ENCODE peak calls at places on chromosomes 13 and 19, in four cellular contexts. Y, Q, V and W are unnamed samples.

GRCh38 chr19:51098366-51099069 is 9.7 kb downstream of the CTU1 start:
- DNase-seq in Y (no peak), Q (no peak), V (no peak), W (no peak)

GRCh38 chr19:16714702-16715294 is 4.8 kb upstream of the NWD1 start:
- DNase-seq in Y (peak), Q (peak), V (peak), W (peak)

GRCh38 chr13:31424130-31424729 is 224.5 kb downstream of the B3GLCT start:
- DNase-seq in Y (peak), Q (peak), V (peak), W (peak)

GRCh38 chr19:38095411-38096308 is 128.4 kb downstream of the DPF1 start:
- DNase-seq in Y (no peak), Q (peak), V (peak), W (peak)

GRCh38 chr13:37138169-37138568 is 32.7 kb upstream of the CSNK1A1L start:
- DNase-seq in Y (no peak), Q (no peak), V (no peak), W (peak)

GRCh38 chr13:49436890-49437289 is 7.0 kb downstream of the CAB39L start:
- DNase-seq in Y (no peak), Q (peak), V (peak), W (peak)

GRCh38 chr13:74586839-74587238 is 452.6 kb upstream of the KLF12 start:
- DNase-seq in Y (no peak), Q (no peak), V (no peak), W (no peak)

GRCh38 chr19:12838182-12838890 is at the start of gene MAST1:
- DNase-seq in Y (peak), Q (no peak), V (no peak), W (no peak)

GRCh38 chr13:23946900-23947299 is 49.6 kb upstream of the C1QTNF9B start:
- DNase-seq in Y (no peak), Q (no peak), V (no peak), W (no peak)

GRCh38 chr13:92135509-92135908 is 737.1 kb downstream of the GPC5 start:
- DNase-seq in Y (no peak), Q (no peak), V (no peak), W (no peak)

GRCh38 chr13:73230714-73231113 is 171.9 kb downstream of the KLF5 start:
- DNase-seq in Y (no peak), Q (no peak), V (no peak), W (peak)

GRCh38 chr13:84037937-84038464 is 155.7 kb upstream of the SLITRK1 start:
- DNase-seq in Y (no peak), Q (no peak), V (no peak), W (no peak)

GRCh38 chr19:51294977-51295375 is 16.5 kb upstream of the IGLON5 start:
- DNase-seq in Y (no peak), Q (no peak), V (no peak), W (no peak)

GRCh38 chr13:57627663-57628062 is 3.9 kb upstream of the PCDH17 start:
- DNase-seq in Y (no peak), Q (no peak), V (no peak), W (peak)

GRCh38 chr19:19537321-19538048 is 580 bp upstream of the CILP2 start:
- DNase-seq in Y (no peak), Q (no peak), V (no peak), W (no peak)

GRCh38 chr13:44273991-44274810 is 99.4 kb upstream of the SERP2 start:
- DNase-seq in Y (no peak), Q (no peak), V (no peak), W (peak)

GRCh38 chr13:51826606-51827005 is 18.4 kb downstream of the TMEM272 start:
- DNase-seq in Y (no peak), Q (no peak), V (no peak), W (peak)

GRCh38 chr13:100808848-100809247 is 134.3 kb upstream of the TMTC4 start:
- DNase-seq in Y (no peak), Q (no peak), V (no peak), W (no peak)

GRCh38 chr13:113976711-113977684 is 3.1 kb upstream of the C13orf46 start:
- DNase-seq in Y (peak), Q (no peak), V (no peak), W (peak)

GRCh38 chr13:97660488-97661086 is 226.6 kb downstream of the RAP2A start:
- DNase-seq in Y (no peak), Q (no peak), V (no peak), W (no peak)

GRCh38 chr13:37046062-37046461 is 13.4 kb downstream of the SUPT20H start:
- DNase-seq in Y (no peak), Q (no peak), V (no peak), W (no peak)

GRCh38 chr13:39531646-39532045 is 71.3 kb downstream of the LHFPL6 start:
- DNase-seq in Y (no peak), Q (no peak), V (no peak), W (peak)

GRCh38 chr13:22403144-22403543 is 732.3 kb downstream of the FGF9 start:
- DNase-seq in Y (no peak), Q (no peak), V (no peak), W (no peak)

GRCh38 chr13:37187611-37188010 is 82.1 kb upstream of the CSNK1A1L start:
- DNase-seq in Y (no peak), Q (no peak), V (no peak), W (no peak)

GRCh38 chr13:33229446-33230177 is 55.9 kb downstream of the STARD13 start:
- DNase-seq in Y (no peak), Q (no peak), V (peak), W (no peak)

GRCh38 chr19:31501427-31502195 is 152.4 kb upstream of the TSHZ3 start:
- DNase-seq in Y (no peak), Q (no peak), V (no peak), W (no peak)

GRCh38 chr13:42602910-42603309 is 29.0 kb downstream of the TNFSF11 start:
- DNase-seq in Y (no peak), Q (no peak), V (no peak), W (no peak)

GRCh38 chr13:102763745-102764144 is 9.8 kb downstream of the TEX30 start:
- DNase-seq in Y (no peak), Q (no peak), V (no peak), W (no peak)

GRCh38 chr13:77061362-77061761 is 34.4 kb upstream of the FBXL3 start:
- DNase-seq in Y (no peak), Q (no peak), V (no peak), W (no peak)

GRCh38 chr19:30645946-30646577 is 273.9 kb downstream of the ZNF536 start:
- DNase-seq in Y (no peak), Q (no peak), V (no peak), W (no peak)

GRCh38 chr19:52653161-52653560 is 15.0 kb upstream of the ZNF83 start:
- DNase-seq in Y (no peak), Q (no peak), V (no peak), W (peak)

GRCh38 chr13:85650613-85651012 is 148.6 kb downstream of the SLITRK6 start:
- DNase-seq in Y (no peak), Q (no peak), V (no peak), W (peak)

GRCh38 chr13:79874396-79875360 is 393.7 kb downstream of the NDFIP2 start:
- DNase-seq in Y (no peak), Q (no peak), V (no peak), W (peak)

GRCh38 chr19:51703655-51704515 is 10.8 kb downstream of the SPACA6 start:
- DNase-seq in Y (peak), Q (peak), V (peak), W (peak)

GRCh38 chr19:1905863-1906375 is 720 bp downstream of the ADAT3 start:
- DNase-seq in Y (no peak), Q (no peak), V (no peak), W (no peak)

GRCh38 chr19:51142119-51142518 is at the start of gene SIGLEC7:
- DNase-seq in Y (peak), Q (peak), V (no peak), W (no peak)

GRCh38 chr19:54882758-54883157 is 8.7 kb downstream of the FCAR start:
- DNase-seq in Y (no peak), Q (no peak), V (no peak), W (no peak)

GRCh38 chr19:10518444-10519361 is 1.5 kb upstream of the S1PR5 start:
- DNase-seq in Y (no peak), Q (no peak), V (no peak), W (no peak)

GRCh38 chr19:10519421-10519820 is 2.2 kb upstream of the S1PR5 start:
- DNase-seq in Y (no peak), Q (no peak), V (no peak), W (no peak)

GRCh38 chr19:10516671-10517286 is 468 bp downstream of the S1PR5 start:
- DNase-seq in Y (no peak), Q (no peak), V (no peak), W (peak)

GRCh38 chr19:10517361-10517759 is at the start of gene S1PR5:
- DNase-seq in Y (no peak), Q (no peak), V (no peak), W (no peak)

DNA sequence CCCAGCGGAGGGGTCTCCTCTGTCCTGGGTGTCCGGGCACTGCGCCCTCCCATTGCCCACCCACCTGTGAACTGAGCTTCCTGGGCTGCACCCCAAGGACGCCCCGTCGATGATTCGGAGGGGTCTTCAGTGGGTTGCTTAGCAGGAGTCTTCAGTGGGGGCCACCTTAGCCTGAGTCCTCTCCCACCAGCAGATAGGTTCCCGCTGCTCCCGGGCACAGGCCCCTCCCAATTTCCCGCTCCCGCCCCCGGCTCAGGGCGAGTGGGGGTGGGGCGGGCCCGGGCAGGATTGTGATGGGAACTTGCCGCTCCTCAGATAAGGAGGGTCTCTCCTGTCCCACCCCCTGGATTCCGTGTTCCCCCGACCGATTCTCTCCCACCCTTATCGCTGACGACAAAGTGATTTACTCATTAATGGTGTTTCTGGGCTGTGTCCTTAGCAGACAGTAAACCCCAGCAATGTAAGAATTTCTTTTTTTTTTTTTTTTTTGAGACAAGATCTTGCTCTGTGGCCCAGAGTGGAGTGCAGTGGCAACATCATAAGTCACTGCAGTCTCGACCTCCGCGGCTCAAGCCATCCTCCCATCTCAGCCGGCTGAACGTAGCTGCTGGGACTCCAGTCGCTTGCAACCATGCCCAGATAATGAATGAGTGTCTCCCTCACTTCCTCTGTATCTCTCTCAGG is 655 bp upstream of the S1PR5 start:
- DNase-seq in Y (no peak), Q (no peak), V (no peak), W (peak)
- H3K4me3 ChIP-seq in Y (no peak), Q (peak), V (peak), W (peak)

DNA sequence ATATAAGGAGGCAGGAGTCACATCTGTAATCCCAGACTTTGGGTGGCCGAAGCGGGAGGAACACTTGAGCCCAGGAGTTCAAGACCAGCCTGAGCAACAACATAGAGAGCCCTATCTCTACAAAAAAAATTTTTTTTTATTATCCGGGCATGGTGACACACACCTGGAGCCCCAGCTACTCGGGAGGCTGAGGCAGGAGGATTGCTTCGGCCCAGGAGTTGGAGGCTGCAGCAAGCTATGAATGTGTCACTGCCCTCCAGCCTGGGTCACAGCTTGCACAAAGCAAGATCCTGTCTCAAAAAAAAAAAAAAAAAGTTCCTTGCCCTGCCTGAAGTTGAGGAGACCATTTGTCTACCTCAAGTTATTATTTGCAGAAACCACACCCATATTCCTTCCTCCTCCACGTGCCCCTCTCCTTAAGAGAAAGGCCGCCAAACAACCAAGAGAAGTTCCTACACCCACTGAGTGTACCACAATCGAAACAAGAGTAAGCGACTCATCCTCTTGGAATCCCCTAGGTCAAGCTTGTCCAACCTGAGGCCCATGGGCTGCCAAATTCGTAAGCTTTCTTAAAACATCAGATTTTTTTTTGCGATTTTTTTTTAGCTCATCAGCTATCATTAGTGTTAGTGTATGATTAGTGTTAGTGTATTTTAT is 2.2 kb downstream of the ABCC4 start:
- DNase-seq in Y (no peak), Q (no peak), V (no peak), W (peak)
- H3K4me3 ChIP-seq in Y (no peak), Q (no peak), V (no peak), W (no peak)

GRCh38 chr19:14005381-14006084 is 587 bp downstream of the RFX1 start:
- DNase-seq in Y (peak), Q (peak), V (peak), W (peak)

GRCh38 chr19:14003279-14004051 is 2.7 kb downstream of the RFX1 start:
- DNase-seq in Y (peak), Q (no peak), V (no peak), W (peak)

GRCh38 chr19:14004619-14005380 is 1.3 kb downstream of the RFX1 start:
- DNase-seq in Y (peak), Q (peak), V (peak), W (no peak)

GRCh38 chr19:14000691-14001365 is 5.3 kb downstream of the RFX1 start:
- DNase-seq in Y (peak), Q (no peak), V (no peak), W (no peak)

GRCh38 chr19:14002571-14003278 is 3.4 kb downstream of the RFX1 start:
- DNase-seq in Y (peak), Q (no peak), V (no peak), W (no peak)
- H3K4me3 ChIP-seq in Y (no peak), Q (no peak), V (no peak), W (no peak)

GRCh38 chr13:28485551-28485950 is 9.4 kb downstream of the FLT1 start:
- DNase-seq in Y (no peak), Q (no peak), V (no peak), W (no peak)
- H3K4me3 ChIP-seq in Y (no peak), Q (no peak), V (no peak), W (no peak)